ENCODE peak calls at places on chromosomes 2 and 18, in five cellular contexts. X is A549, D is hepatocyte, R is SK-N-SH, G is HCT116. M is an unnamed sample.

GRCh38 chr2:68303033-68303901 is 16.5 kb downstream of the CNRIP1 start:
- DNase-seq in X (no peak), D (no peak), R (no peak), G (no peak), M (no peak)

GRCh38 chr2:136844546-136844945 is 79.2 kb downstream of the THSD7B start:
- DNase-seq in X (no peak), D (no peak), R (no peak), G (no peak), M (no peak)

GRCh38 chr2:169768262-169768995 is 30.2 kb upstream of the SSB start:
- DNase-seq in X (no peak), D (no peak), R (no peak), G (no peak), M (peak)

GRCh38 chr2:96325884-96326255 is 753 bp downstream of the ITPRIPL1 start:
- DNase-seq in X (no peak), D (no peak), R (peak), G (no peak), M (no peak)

GRCh38 chr2:6654279-6654678 is 211.4 kb downstream of the CMPK2 start:
- DNase-seq in X (no peak), D (no peak), R (no peak), G (no peak), M (no peak)

GRCh38 chr2:166384774-166385173 is 9.0 kb upstream of the SCN9A start:
- DNase-seq in X (no peak), D (peak), R (peak), G (no peak), M (peak)

GRCh38 chr2:106107509-106108131 is 86.5 kb downstream of the UXS1 start:
- DNase-seq in X (no peak), D (no peak), R (no peak), G (no peak), M (no peak)

GRCh38 chr2:108933691-108934117 is 55.3 kb downstream of the EDAR start:
- DNase-seq in X (no peak), D (no peak), R (peak), G (no peak), M (no peak)

GRCh38 chr2:44934024-44934423 is 7.5 kb upstream of the SIX3 start:
- DNase-seq in X (no peak), D (no peak), R (peak), G (no peak), M (peak)

GRCh38 chr18:55018602-55019001 is 59.3 kb upstream of the CCDC68 start:
- DNase-seq in X (no peak), D (no peak), R (no peak), G (no peak), M (peak)

GRCh38 chr18:57841568-57841967 is 38.5 kb upstream of the ATP8B1 start:
- DNase-seq in X (no peak), D (no peak), R (no peak), G (no peak), M (no peak)

GRCh38 chr18:56258178-56258577 is 380.2 kb downstream of the TXNL1 start:
- DNase-seq in X (no peak), D (no peak), R (no peak), G (no peak), M (no peak)

GRCh38 chr2:63051795-63052333 is 1.2 kb downstream of the OTX1 start:
- DNase-seq in X (no peak), D (no peak), R (peak), G (no peak), M (peak)

GRCh38 chr2:169509230-169509917 is at the start of gene KLHL41:
- DNase-seq in X (no peak), D (no peak), R (no peak), G (no peak), M (no peak)

GRCh38 chr18:26648509-26649192 is 100.3 kb upstream of the KCTD1 start:
- DNase-seq in X (no peak), D (no peak), R (no peak), G (no peak), M (no peak)

GRCh38 chr2:111226797-111227700 is 106.3 kb downstream of the BCL2L11 start:
- DNase-seq in X (no peak), D (no peak), R (no peak), G (no peak), M (no peak)

GRCh38 chr2:230956827-230957755 is 32.0 kb upstream of the GPR55 start:
- DNase-seq in X (peak), D (peak), R (peak), G (peak), M (peak)

GRCh38 chr2:182740681-182741080 is 24.6 kb downstream of the DNAJC10 start:
- DNase-seq in X (no peak), D (no peak), R (no peak), G (no peak), M (no peak)

GRCh38 chr2:1992280-1992679 is 248.0 kb upstream of the PXDN start:
- DNase-seq in X (no peak), D (no peak), R (no peak), G (no peak), M (no peak)

GRCh38 chr2:128490321-128490720 is 171.7 kb upstream of the HS6ST1 start:
- DNase-seq in X (no peak), D (no peak), R (no peak), G (no peak), M (no peak)

GRCh38 chr2:16537347-16537746 is 128.3 kb downstream of the CYRIA start:
- DNase-seq in X (no peak), D (no peak), R (no peak), G (no peak), M (no peak)

GRCh38 chr18:22634464-22634863 is 216.7 kb upstream of the CTAGE1 start:
- DNase-seq in X (no peak), D (no peak), R (no peak), G (no peak), M (peak)

GRCh38 chr2:46971914-46972313 is 56.3 kb upstream of the MCFD2 start:
- DNase-seq in X (no peak), D (no peak), R (no peak), G (no peak), M (no peak)

GRCh38 chr18:63953811-63954210 is 4.7 kb downstream of the HMSD start:
- DNase-seq in X (no peak), D (no peak), R (no peak), G (no peak), M (no peak)

GRCh38 chr2:176817061-176817565 is 395.5 kb upstream of the HNRNPA3 start:
- DNase-seq in X (no peak), D (peak), R (peak), G (no peak), M (peak)

GRCh38 chr2:119490106-119490505 is 34.2 kb downstream of the SCTR start:
- DNase-seq in X (no peak), D (peak), R (no peak), G (no peak), M (no peak)

GRCh38 chr18:36308711-36309435 is 11.4 kb downstream of the FHOD3 start:
- DNase-seq in X (no peak), D (no peak), R (peak), G (no peak), M (no peak)

GRCh38 chr2:204202253-204202652 is 265.7 kb downstream of the ICOS start:
- DNase-seq in X (no peak), D (no peak), R (no peak), G (no peak), M (no peak)

GRCh38 chr2:53235836-53236582 is 531.6 kb upstream of the CHAC2 start:
- DNase-seq in X (no peak), D (no peak), R (no peak), G (no peak), M (no peak)

GRCh38 chr2:108182489-108182888 is 57.3 kb upstream of the SULT1C3 start:
- DNase-seq in X (no peak), D (no peak), R (no peak), G (peak), M (peak)

GRCh38 chr2:28400921-28401320 is 8.3 kb downstream of the FOSL2 start:
- DNase-seq in X (no peak), D (no peak), R (no peak), G (no peak), M (no peak)
- H3K4me2 ChIP-seq in X (peak), D (peak), R (peak), G (no peak), M (no peak)

GRCh38 chr2:54635554-54636152 is 87.8 kb upstream of the EML6 start:
- DNase-seq in X (no peak), D (no peak), R (no peak), G (no peak), M (no peak)
- H3K4me2 ChIP-seq in X (peak), D (no peak), R (peak), G (no peak), M (no peak)

DNA sequence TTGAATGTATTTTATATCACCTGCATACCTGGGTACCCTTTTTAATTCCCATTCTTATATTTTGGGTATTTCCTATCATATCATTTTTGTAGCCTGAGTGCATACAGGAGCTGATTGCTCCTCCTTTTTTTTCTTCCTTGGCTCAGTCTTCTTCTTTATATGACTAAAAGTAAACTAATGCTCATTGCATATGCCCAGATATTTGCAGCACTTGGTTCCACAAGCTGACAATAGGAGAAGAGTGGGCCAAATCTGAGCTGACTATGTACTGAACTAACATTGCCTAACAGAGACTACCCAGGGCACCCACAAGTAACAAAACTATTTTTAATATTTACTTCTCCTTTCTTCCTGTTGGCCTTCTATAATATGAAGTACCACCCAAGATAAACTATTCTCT is 131.7 kb upstream of the SPOPL start:
- DNase-seq in X (no peak), D (no peak), R (no peak), G (no peak), M (no peak)
- H3K4me2 ChIP-seq in X (no peak), D (no peak), R (no peak), G (no peak), M (no peak)

DNA sequence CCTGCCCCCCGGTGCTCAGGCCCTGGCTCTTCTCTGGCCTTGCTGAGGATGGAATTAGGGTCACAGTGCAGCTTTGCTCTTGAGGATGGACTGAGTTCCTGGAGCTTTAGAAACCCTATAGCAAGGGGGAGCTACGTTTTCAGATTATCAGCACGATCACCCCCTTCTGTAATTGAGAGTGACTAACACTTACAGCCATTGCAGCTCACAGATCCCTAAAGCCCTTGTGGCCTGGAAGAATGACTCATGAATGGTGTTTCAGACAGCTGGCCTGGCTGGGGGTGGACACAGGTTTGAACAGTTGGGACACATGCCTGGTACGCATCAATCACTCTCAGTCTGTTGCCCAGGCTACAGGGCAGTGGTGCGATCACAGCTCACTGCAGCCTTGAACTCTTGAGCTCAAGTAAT is 79.7 kb upstream of the IGFBP5 start:
- DNase-seq in X (peak), D (peak), R (peak), G (peak), M (no peak)
- H3K4me2 ChIP-seq in X (no peak), D (no peak), R (peak), G (no peak), M (no peak)

GRCh38 chr18:13134551-13135401 is 83.8 kb upstream of the LDLRAD4 start:
- DNase-seq in X (no peak), D (no peak), R (no peak), G (no peak), M (no peak)

GRCh38 chr18:13137939-13138821 is 80.4 kb upstream of the LDLRAD4 start:
- DNase-seq in X (peak), D (no peak), R (no peak), G (no peak), M (peak)

GRCh38 chr18:13137041-13137938 is 81.3 kb upstream of the LDLRAD4 start:
- DNase-seq in X (no peak), D (no peak), R (peak), G (no peak), M (peak)

GRCh38 chr18:13136689-13137040 is 81.9 kb upstream of the LDLRAD4 start:
- DNase-seq in X (no peak), D (no peak), R (peak), G (no peak), M (peak)

DNA sequence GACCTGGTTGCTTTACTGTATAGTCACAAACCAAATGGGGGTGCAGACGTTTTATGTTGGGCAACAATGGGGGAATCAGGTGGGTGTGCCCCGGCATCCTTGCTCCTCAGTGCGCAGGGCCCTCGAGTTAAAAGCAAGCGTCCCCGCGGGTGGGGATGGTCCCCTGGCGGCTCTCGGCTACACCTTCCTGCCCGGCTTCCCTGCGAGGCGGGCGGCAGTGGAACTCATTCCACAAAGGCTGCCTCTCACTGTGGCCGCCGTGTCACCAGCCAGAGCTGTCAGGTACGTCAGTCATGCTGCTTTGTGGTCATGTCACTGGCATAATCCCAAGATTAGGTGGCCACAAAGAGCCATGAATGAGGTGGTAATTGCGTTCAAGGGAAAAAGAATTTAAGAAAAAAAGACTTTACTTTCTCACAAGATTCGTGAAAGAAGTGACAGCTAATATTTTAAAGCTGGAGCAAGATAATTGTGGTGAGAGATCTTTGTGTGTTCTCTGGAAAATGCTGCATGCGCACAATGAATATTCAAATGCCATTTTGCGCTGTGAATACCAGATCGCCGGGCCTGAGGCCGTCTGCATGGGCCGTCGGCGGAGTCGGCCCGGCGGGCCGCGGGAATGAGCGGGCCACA is 82.4 kb upstream of the LDLRAD4 start:
- DNase-seq in X (no peak), D (no peak), R (no peak), G (no peak), M (no peak)
- H3K4me2 ChIP-seq in X (peak), D (peak), R (peak), G (no peak), M (peak)